ENCODE peak calls at places on chromosomes 1 and 21, in eight cellular contexts. One of them, this sample, is unnamed.

GRCh38 chr1:118981436-118981835 is 6.7 kb downstream of the TBX15 start:
- DNase-seq in brain microvascular endothelial cell: no peak
- DNase-seq in uterus: no peak
- DNase-seq in neuronal stem cell: no peak
- DNase-seq in kidney epithelial cell: no peak
- DNase-seq in SK-N-SH: no peak
- DNase-seq in A549: no peak
- DNase-seq in testis: no peak
- DNase-seq in this sample: no peak

GRCh38 chr1:32546611-32547010 is 7.4 kb downstream of the ZBTB8A start:
- DNase-seq in kidney epithelial cell: no peak
- DNase-seq in testis: no peak
- DNase-seq in brain microvascular endothelial cell: no peak
- DNase-seq in uterus: no peak
- DNase-seq in neuronal stem cell: no peak
- DNase-seq in SK-N-SH: no peak
- DNase-seq in A549: no peak
- DNase-seq in this sample: no peak

GRCh38 chr1:181936768-181937581 is 124.5 kb downstream of the ZNF648 start:
- DNase-seq in neuronal stem cell: peak
- DNase-seq in testis: peak
- DNase-seq in brain microvascular endothelial cell: no peak
- DNase-seq in uterus: no peak
- DNase-seq in SK-N-SH: peak
- DNase-seq in kidney epithelial cell: peak
- DNase-seq in A549: peak
- DNase-seq in this sample: no peak

GRCh38 chr21:23452384-23453083 is 2154.7 kb downstream of the MRPL39 start:
- DNase-seq in testis: peak
- DNase-seq in uterus: no peak
- DNase-seq in SK-N-SH: no peak
- DNase-seq in brain microvascular endothelial cell: no peak
- DNase-seq in A549: no peak
- DNase-seq in kidney epithelial cell: peak
- DNase-seq in neuronal stem cell: peak
- DNase-seq in this sample: no peak

GRCh38 chr1:247077768-247078314 is 770 bp downstream of the ZNF670 start:
- DNase-seq in kidney epithelial cell: no peak
- DNase-seq in SK-N-SH: peak
- DNase-seq in neuronal stem cell: no peak
- DNase-seq in uterus: no peak
- DNase-seq in A549: no peak
- DNase-seq in testis: no peak
- DNase-seq in brain microvascular endothelial cell: no peak
- DNase-seq in this sample: no peak

GRCh38 chr1:56142301-56142700 is 437.1 kb downstream of the PLPP3 start:
- DNase-seq in testis: no peak
- DNase-seq in SK-N-SH: no peak
- DNase-seq in brain microvascular endothelial cell: no peak
- DNase-seq in uterus: no peak
- DNase-seq in A549: no peak
- DNase-seq in neuronal stem cell: no peak
- DNase-seq in kidney epithelial cell: no peak
- DNase-seq in this sample: no peak

GRCh38 chr1:116988908-116989307 is 12.7 kb upstream of the CD101 start:
- DNase-seq in kidney epithelial cell: no peak
- DNase-seq in SK-N-SH: no peak
- DNase-seq in neuronal stem cell: no peak
- DNase-seq in testis: no peak
- DNase-seq in A549: no peak
- DNase-seq in uterus: no peak
- DNase-seq in brain microvascular endothelial cell: no peak
- DNase-seq in this sample: no peak

GRCh38 chr1:119569095-119569494 is 62.1 kb downstream of the HSD3B1 start:
- DNase-seq in kidney epithelial cell: no peak
- DNase-seq in uterus: no peak
- DNase-seq in brain microvascular endothelial cell: no peak
- DNase-seq in neuronal stem cell: no peak
- DNase-seq in testis: no peak
- DNase-seq in SK-N-SH: no peak
- DNase-seq in A549: no peak
- DNase-seq in this sample: no peak

GRCh38 chr1:112146201-112146715 is 156.8 kb upstream of the KCND3 start:
- DNase-seq in A549: no peak
- DNase-seq in testis: no peak
- DNase-seq in uterus: no peak
- DNase-seq in SK-N-SH: no peak
- DNase-seq in brain microvascular endothelial cell: no peak
- DNase-seq in neuronal stem cell: no peak
- DNase-seq in kidney epithelial cell: no peak
- DNase-seq in this sample: no peak

GRCh38 chr1:15207031-15207828 is 39.8 kb upstream of the FHAD1 start:
- DNase-seq in SK-N-SH: no peak
- DNase-seq in kidney epithelial cell: no peak
- DNase-seq in testis: no peak
- DNase-seq in neuronal stem cell: no peak
- DNase-seq in A549: no peak
- DNase-seq in brain microvascular endothelial cell: no peak
- DNase-seq in uterus: no peak
- DNase-seq in this sample: no peak

GRCh38 chr1:220748091-220748934 is at the start of gene MTARC2:
- DNase-seq in A549: peak
- DNase-seq in uterus: peak
- DNase-seq in brain microvascular endothelial cell: peak
- DNase-seq in SK-N-SH: peak
- DNase-seq in neuronal stem cell: peak
- DNase-seq in testis: peak
- DNase-seq in kidney epithelial cell: no peak
- DNase-seq in this sample: peak

GRCh38 chr1:229384822-229385221 is 42.0 kb upstream of the CCSAP start:
- DNase-seq in brain microvascular endothelial cell: no peak
- DNase-seq in SK-N-SH: no peak
- DNase-seq in testis: no peak
- DNase-seq in uterus: no peak
- DNase-seq in kidney epithelial cell: no peak
- DNase-seq in neuronal stem cell: no peak
- DNase-seq in A549: no peak
- DNase-seq in this sample: no peak

GRCh38 chr1:43706598-43707190 is 642 bp upstream of the ST3GAL3 start:
- DNase-seq in A549: peak
- DNase-seq in uterus: no peak
- DNase-seq in neuronal stem cell: peak
- DNase-seq in SK-N-SH: peak
- DNase-seq in kidney epithelial cell: no peak
- DNase-seq in testis: no peak
- DNase-seq in brain microvascular endothelial cell: no peak
- DNase-seq in this sample: no peak

GRCh38 chr1:53505891-53506290 is 46.7 kb downstream of the DMRTB1 start:
- DNase-seq in testis: no peak
- DNase-seq in neuronal stem cell: no peak
- DNase-seq in uterus: no peak
- DNase-seq in SK-N-SH: no peak
- DNase-seq in kidney epithelial cell: no peak
- DNase-seq in brain microvascular endothelial cell: no peak
- DNase-seq in A549: no peak
- DNase-seq in this sample: no peak

GRCh38 chr1:22808846-22809501 is 98.3 kb downstream of the EPHB2 start:
- DNase-seq in neuronal stem cell: no peak
- DNase-seq in uterus: peak
- DNase-seq in A549: no peak
- DNase-seq in brain microvascular endothelial cell: peak
- DNase-seq in SK-N-SH: peak
- DNase-seq in testis: peak
- DNase-seq in kidney epithelial cell: no peak
- DNase-seq in this sample: peak

GRCh38 chr1:230550428-230550827 is 91.9 kb upstream of the COG2 start:
- DNase-seq in testis: no peak
- DNase-seq in neuronal stem cell: no peak
- DNase-seq in SK-N-SH: no peak
- DNase-seq in uterus: no peak
- DNase-seq in kidney epithelial cell: no peak
- DNase-seq in brain microvascular endothelial cell: no peak
- DNase-seq in A549: peak
- DNase-seq in this sample: no peak

GRCh38 chr1:27233677-27234053 is 767 bp upstream of the WDTC1 start:
- DNase-seq in testis: peak
- DNase-seq in SK-N-SH: no peak
- DNase-seq in kidney epithelial cell: no peak
- DNase-seq in brain microvascular endothelial cell: no peak
- DNase-seq in neuronal stem cell: peak
- DNase-seq in A549: no peak
- DNase-seq in uterus: no peak
- DNase-seq in this sample: no peak

GRCh38 chr1:201265771-201266170 is 17.5 kb upstream of the PKP1 start:
- DNase-seq in A549: peak
- DNase-seq in neuronal stem cell: no peak
- DNase-seq in uterus: no peak
- DNase-seq in testis: no peak
- DNase-seq in SK-N-SH: no peak
- DNase-seq in brain microvascular endothelial cell: peak
- DNase-seq in kidney epithelial cell: no peak
- DNase-seq in this sample: no peak

GRCh38 chr1:201267481-201268229 is 15.7 kb upstream of the PKP1 start:
- DNase-seq in brain microvascular endothelial cell: peak
- DNase-seq in kidney epithelial cell: peak
- DNase-seq in SK-N-SH: no peak
- DNase-seq in neuronal stem cell: no peak
- DNase-seq in uterus: no peak
- DNase-seq in A549: peak
- DNase-seq in testis: no peak
- DNase-seq in this sample: no peak

GRCh38 chr1:201264554-201264953 is 18.8 kb upstream of the PKP1 start:
- DNase-seq in SK-N-SH: no peak
- DNase-seq in testis: no peak
- DNase-seq in uterus: no peak
- DNase-seq in neuronal stem cell: no peak
- DNase-seq in A549: no peak
- DNase-seq in kidney epithelial cell: no peak
- DNase-seq in brain microvascular endothelial cell: no peak
- DNase-seq in this sample: no peak

GRCh38 chr1:201266774-201267173 is 16.5 kb upstream of the PKP1 start:
- DNase-seq in neuronal stem cell: no peak
- DNase-seq in kidney epithelial cell: peak
- DNase-seq in SK-N-SH: no peak
- DNase-seq in testis: no peak
- DNase-seq in A549: peak
- DNase-seq in uterus: no peak
- DNase-seq in brain microvascular endothelial cell: peak
- DNase-seq in this sample: peak

DNA sequence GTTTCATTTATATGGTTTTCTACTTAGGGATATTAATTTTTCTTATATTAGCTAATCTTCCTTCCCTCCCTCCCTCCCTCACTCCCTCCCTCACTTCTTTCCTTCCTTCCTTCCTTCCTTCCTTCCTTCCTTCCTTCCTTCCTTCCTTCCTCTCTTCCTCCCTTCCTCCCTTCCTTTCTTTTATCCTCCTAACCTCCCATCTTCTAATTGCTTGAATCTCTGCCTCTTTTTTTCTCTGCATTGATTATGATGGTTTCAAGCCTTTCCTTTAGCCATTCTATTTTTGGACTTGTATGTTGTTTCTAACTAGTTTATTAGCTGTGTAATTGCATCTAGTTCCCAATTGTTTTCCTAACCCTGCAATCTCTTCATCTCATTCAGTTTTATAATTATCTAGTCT is 17.0 kb upstream of the PKP1 start:
- DNase-seq in SK-N-SH: no peak
- DNase-seq in brain microvascular endothelial cell: no peak
- DNase-seq in uterus: no peak
- DNase-seq in A549: no peak
- DNase-seq in kidney epithelial cell: no peak
- DNase-seq in testis: no peak
- DNase-seq in neuronal stem cell: no peak
- DNase-seq in this sample: no peak
- H3K4me3 ChIP-seq in SK-N-SH: no peak
- H3K4me3 ChIP-seq in brain microvascular endothelial cell: no peak
- H3K4me3 ChIP-seq in uterus: no peak
- H3K4me3 ChIP-seq in A549: no peak
- H3K4me3 ChIP-seq in kidney epithelial cell: no peak
- H3K4me3 ChIP-seq in testis: no peak
- H3K4me3 ChIP-seq in neuronal stem cell: no peak
- H3K4me3 ChIP-seq in this sample: no peak

GRCh38 chr1:51070640-51071039 is 31.4 kb upstream of the C1orf185 start:
- DNase-seq in neuronal stem cell: no peak
- DNase-seq in uterus: no peak
- DNase-seq in brain microvascular endothelial cell: no peak
- DNase-seq in kidney epithelial cell: no peak
- DNase-seq in testis: no peak
- DNase-seq in A549: no peak
- DNase-seq in SK-N-SH: peak
- DNase-seq in this sample: peak

GRCh38 chr1:51072040-51072439 is 30.0 kb upstream of the C1orf185 start:
- DNase-seq in kidney epithelial cell: no peak
- DNase-seq in uterus: no peak
- DNase-seq in neuronal stem cell: no peak
- DNase-seq in brain microvascular endothelial cell: no peak
- DNase-seq in A549: no peak
- DNase-seq in testis: no peak
- DNase-seq in SK-N-SH: no peak
- DNase-seq in this sample: no peak

GRCh38 chr1:51073456-51073855 is 28.6 kb upstream of the C1orf185 start:
- DNase-seq in brain microvascular endothelial cell: no peak
- DNase-seq in testis: no peak
- DNase-seq in uterus: no peak
- DNase-seq in neuronal stem cell: no peak
- DNase-seq in A549: no peak
- DNase-seq in SK-N-SH: no peak
- DNase-seq in kidney epithelial cell: no peak
- DNase-seq in this sample: no peak

GRCh38 chr1:51071291-51071690 is 30.7 kb upstream of the C1orf185 start:
- DNase-seq in kidney epithelial cell: no peak
- DNase-seq in uterus: no peak
- DNase-seq in brain microvascular endothelial cell: no peak
- DNase-seq in A549: no peak
- DNase-seq in neuronal stem cell: no peak
- DNase-seq in testis: no peak
- DNase-seq in SK-N-SH: no peak
- DNase-seq in this sample: no peak

GRCh38 chr1:51072651-51073050 is 29.4 kb upstream of the C1orf185 start:
- DNase-seq in kidney epithelial cell: no peak
- DNase-seq in uterus: no peak
- DNase-seq in neuronal stem cell: no peak
- DNase-seq in testis: no peak
- DNase-seq in brain microvascular endothelial cell: no peak
- DNase-seq in A549: no peak
- DNase-seq in SK-N-SH: no peak
- DNase-seq in this sample: no peak
- H3K4me3 ChIP-seq in kidney epithelial cell: no peak
- H3K4me3 ChIP-seq in uterus: no peak
- H3K4me3 ChIP-seq in neuronal stem cell: no peak
- H3K4me3 ChIP-seq in testis: no peak
- H3K4me3 ChIP-seq in brain microvascular endothelial cell: no peak
- H3K4me3 ChIP-seq in A549: no peak
- H3K4me3 ChIP-seq in SK-N-SH: no peak
- H3K4me3 ChIP-seq in this sample: no peak

GRCh38 chr1:110675060-110675791 is 486 bp upstream of the KCNA3 start:
- DNase-seq in A549: no peak
- DNase-seq in kidney epithelial cell: no peak
- DNase-seq in testis: no peak
- DNase-seq in uterus: no peak
- DNase-seq in brain microvascular endothelial cell: no peak
- DNase-seq in SK-N-SH: no peak
- DNase-seq in neuronal stem cell: peak
- DNase-seq in this sample: no peak
- H3K4me3 ChIP-seq in A549: peak
- H3K4me3 ChIP-seq in kidney epithelial cell: peak
- H3K4me3 ChIP-seq in testis: peak
- H3K4me3 ChIP-seq in uterus: peak
- H3K4me3 ChIP-seq in brain microvascular endothelial cell: no peak
- H3K4me3 ChIP-seq in SK-N-SH: peak
- H3K4me3 ChIP-seq in neuronal stem cell: peak
- H3K4me3 ChIP-seq in this sample: peak

GRCh38 chr1:213997031-213997771 is 9.4 kb downstream of the PROX1 start:
- DNase-seq in uterus: no peak
- DNase-seq in SK-N-SH: no peak
- DNase-seq in A549: no peak
- DNase-seq in brain microvascular endothelial cell: no peak
- DNase-seq in testis: no peak
- DNase-seq in kidney epithelial cell: no peak
- DNase-seq in neuronal stem cell: no peak
- DNase-seq in this sample: no peak
- H3K4me3 ChIP-seq in uterus: no peak
- H3K4me3 ChIP-seq in SK-N-SH: no peak
- H3K4me3 ChIP-seq in A549: no peak
- H3K4me3 ChIP-seq in brain microvascular endothelial cell: no peak
- H3K4me3 ChIP-seq in testis: peak
- H3K4me3 ChIP-seq in kidney epithelial cell: no peak
- H3K4me3 ChIP-seq in neuronal stem cell: no peak
- H3K4me3 ChIP-seq in this sample: no peak